ENCODE peak calls at places on chromosomes 7 and 10, in seven cellular contexts. S is adrenal gland; M is transverse colon; K is Caco-2; Y is iris pigment epithelial cell; D is activated CD4-positive, alpha-beta T cell treated with anti-CD3 and anti-CD28 coated beads, Interleukin-2, amount 50 U/mL, for 24 hours; C is activated T-cell treated with anti-CD3 and anti-CD28 coated beads for 1 hour. I is an unnamed sample.
A peak's percentile ranks its signal among the peaks of the same experiment; 100 is the strongest.

GRCh38 chr7:105126436-105126975 is 112.5 kb downstream of the KMT2E start:
- DNase-seq in C (no peak), K (no peak), Y (no peak), D (no peak), S (no peak), M (no peak), I (no peak)

GRCh38 chr10:128462026-128462425 is 335.8 kb upstream of the MKI67 start:
- DNase-seq in M (no peak), K (no peak), S (no peak), D (no peak), C (no peak), Y (no peak), I (no peak)

GRCh38 chr10:73248259-73248724 is 1.2 kb upstream of the DNAJC9 start:
- DNase-seq in D (no peak), C (no peak), M (no peak), K (no peak), Y (no peak), S (no peak), I (peak; percentile 41)

GRCh38 chr10:97454330-97455036 is 8.5 kb downstream of the ZDHHC16 start:
- DNase-seq in K (no peak), Y (peak; percentile 42), S (peak; percentile 61), M (no peak), C (peak; percentile 25), D (peak; percentile 33), I (peak; percentile 45)

GRCh38 chr10:84244651-84245270 is at the start of gene RGR:
- DNase-seq in S (no peak), K (no peak), Y (no peak), M (no peak), C (no peak), D (no peak), I (no peak)

GRCh38 chr7:5701085-5701914 is 80.2 kb downstream of the RNF216 start:
- DNase-seq in Y (peak; percentile 71), S (no peak), M (no peak), D (peak; percentile 77), K (no peak), C (no peak), I (peak; percentile 29)

GRCh38 chr7:127251458-127252379 is 1.0 kb downstream of the GRM8 start:
- DNase-seq in K (no peak), M (peak; percentile 48), S (peak; percentile 14), Y (no peak), D (no peak), C (no peak), I (no peak)

GRCh38 chr7:28623105-28623730 is 210.9 kb downstream of the CREB5 start:
- DNase-seq in S (no peak), K (no peak), D (no peak), M (no peak), Y (peak; percentile 48), C (no peak), I (peak; percentile 76)

GRCh38 chr7:150941983-150942590 is 36.0 kb downstream of the KCNH2 start:
- DNase-seq in C (peak; percentile 20), M (peak; percentile 70), Y (no peak), K (no peak), S (no peak), D (no peak), I (no peak)

GRCh38 chr10:93445097-93445960 is 36.8 kb downstream of the MYOF start:
- DNase-seq in M (peak; percentile 89), D (no peak), C (no peak), K (peak; percentile 98), Y (peak; percentile 99), S (peak; percentile 90), I (peak; percentile 93)

GRCh38 chr7:17608114-17608833 is 309.8 kb downstream of the AHR start:
- DNase-seq in S (no peak), D (no peak), C (no peak), Y (peak; percentile 66), K (no peak), M (no peak), I (peak; percentile 68)

GRCh38 chr10:76632158-76633051 is 1005.2 kb downstream of the KCNMA1 start:
- DNase-seq in M (peak; percentile 33), S (peak; percentile 13), Y (no peak), D (no peak), K (no peak), C (no peak), I (no peak)

GRCh38 chr10:60377955-60378354 is 11.7 kb downstream of the ANK3 start:
- DNase-seq in M (no peak), K (no peak), Y (peak; percentile 55), S (no peak), D (no peak), C (no peak), I (peak; percentile 37)

GRCh38 chr7:32116436-32116835 is 46.2 kb upstream of the PDE1C start:
- DNase-seq in S (no peak), M (no peak), D (no peak), K (no peak), C (no peak), Y (no peak), I (no peak)

GRCh38 chr7:66267249-66267648 is 62.1 kb downstream of the TPST1 start:
- DNase-seq in S (peak; percentile 81), Y (peak; percentile 96), M (no peak), K (no peak), C (no peak), D (no peak), I (peak; percentile 95)

GRCh38 chr7:138120140-138120827 is 44.0 kb downstream of the AKR1D1 start:
- DNase-seq in Y (no peak), M (no peak), D (no peak), K (no peak), C (no peak), S (no peak), I (no peak)

GRCh38 chr10:109880886-109881467 is 42.3 kb downstream of the XPNPEP1 start:
- DNase-seq in K (no peak), D (no peak), C (no peak), M (no peak), S (no peak), Y (no peak), I (no peak)

GRCh38 chr10:106557053-106557452 is 607.5 kb downstream of the SORCS1 start:
- DNase-seq in Y (peak; percentile 86), M (no peak), C (no peak), D (no peak), K (no peak), S (no peak), I (peak; percentile 31)

GRCh38 chr10:72764151-72764550 is 72.2 kb downstream of the MCU start:
- DNase-seq in S (no peak), D (no peak), M (no peak), Y (peak; percentile 92), C (no peak), K (no peak), I (peak; percentile 59)

GRCh38 chr7:157708896-157709295 is 372.1 kb downstream of the DNAJB6 start:
- DNase-seq in Y (no peak), S (no peak), K (no peak), C (no peak), M (no peak), D (no peak), I (no peak)

GRCh38 chr7:129948338-129948737 is 4.4 kb downstream of the UBE2H start:
- DNase-seq in C (no peak), S (no peak), M (no peak), D (no peak), Y (no peak), K (no peak), I (no peak)

GRCh38 chr7:127844707-127845331 is 186.4 kb downstream of the LRRC4 start:
- DNase-seq in D (no peak), S (peak; percentile 79), C (no peak), Y (peak; percentile 75), M (peak; percentile 61), K (no peak), I (peak; percentile 59)

I was measured in fibroblast of mammary gland.